ENCODE peak calls at places on chromosome 16, in six cellular contexts. E, W, C, S, H and L are unnamed samples.

GRCh38 chr16:56611281-56611833 is 3.0 kb downstream of the MT2A start:
- DNase-seq in W (peak; percentile 59), C (no peak), S (peak; percentile 75), H (peak; percentile 49), E (no peak), L (no peak)

GRCh38 chr16:2208308-2208707 is 2.4 kb downstream of the BRICD5 start:
- DNase-seq in H (no peak), W (no peak), C (no peak), S (no peak), E (peak; percentile 43), L (no peak)

GRCh38 chr16:29645699-29646187 is 17.3 kb upstream of the SPN start:
- DNase-seq in S (no peak), E (no peak), W (no peak), H (no peak), C (peak; percentile 68), L (peak; percentile 62)

GRCh38 chr16:75317101-75317522 is 65.7 kb upstream of the BCAR1 start:
- DNase-seq in C (no peak), S (no peak), E (no peak), H (peak; percentile 48), W (no peak), L (no peak)

GRCh38 chr16:74463888-74464287 is 42.6 kb upstream of the CLEC18B start:
- DNase-seq in H (no peak), W (no peak), C (no peak), E (no peak), S (no peak), L (no peak)

GRCh38 chr16:85641776-85642176 is 28.7 kb downstream of the GSE1 start:
- DNase-seq in C (no peak), E (no peak), H (peak; percentile 49), S (no peak), W (peak; percentile 66), L (peak; percentile 90)

GRCh38 chr16:53091508-53092211 is 36.9 kb downstream of the CHD9 start:
- DNase-seq in W (peak; percentile 60), C (peak; percentile 84), S (no peak), H (peak; percentile 95), E (peak; percentile 56), L (no peak)

GRCh38 chr16:72311426-72311825 is 139.5 kb upstream of the PMFBP1 start:
- DNase-seq in W (no peak), H (peak; percentile 70), S (no peak), E (no peak), C (no peak), L (no peak)

GRCh38 chr16:47777191-47777590 is 316.1 kb downstream of the PHKB start:
- DNase-seq in E (no peak), H (peak; percentile 62), S (no peak), C (no peak), W (no peak), L (no peak)

GRCh38 chr16:69366431-69366830 is 14.8 kb upstream of the TMED6 start:
- DNase-seq in C (no peak), H (no peak), W (no peak), S (no peak), E (no peak), L (no peak)

GRCh38 chr16:86424413-86424812 is 85.9 kb upstream of the FOXF1 start:
- DNase-seq in E (no peak), H (peak; percentile 25), S (no peak), W (no peak), C (peak; percentile 64), L (no peak)

GRCh38 chr16:59400830-59401229 is 666.7 kb upstream of the GOT2 start:
- DNase-seq in C (no peak), E (no peak), H (peak; percentile 31), S (no peak), W (no peak), L (no peak)

GRCh38 chr16:12063004-12063395 is 86.5 kb downstream of the SNX29 start:
- DNase-seq in E (peak; percentile 49), W (no peak), S (no peak), H (no peak), C (no peak), L (no peak)

GRCh38 chr16:31696968-31697743 is 169.5 kb downstream of the AHSP start:
- DNase-seq in H (peak; percentile 38), S (no peak), E (no peak), C (no peak), W (no peak), L (peak; percentile 42)

GRCh38 chr16:57271867-57272495 is 12.5 kb downstream of the PLLP start:
- DNase-seq in S (no peak), C (no peak), W (no peak), E (no peak), H (no peak), L (no peak)

GRCh38 chr16:17133851-17134250 is 336.9 kb downstream of the XYLT1 start:
- DNase-seq in H (no peak), C (no peak), E (no peak), S (no peak), W (no peak), L (no peak)

GRCh38 chr16:17131351-17131750 is 339.4 kb downstream of the XYLT1 start:
- DNase-seq in H (no peak), E (no peak), W (no peak), S (no peak), C (peak; percentile 65), L (no peak)

GRCh38 chr16:17134586-17134985 is 336.2 kb downstream of the XYLT1 start:
- DNase-seq in H (no peak), C (no peak), E (no peak), W (no peak), S (no peak), L (no peak)

GRCh38 chr16:17138801-17139200 is 332.0 kb downstream of the XYLT1 start:
- DNase-seq in E (no peak), H (peak; percentile 17), S (no peak), W (no peak), C (peak; percentile 83), L (no peak)

DNA sequence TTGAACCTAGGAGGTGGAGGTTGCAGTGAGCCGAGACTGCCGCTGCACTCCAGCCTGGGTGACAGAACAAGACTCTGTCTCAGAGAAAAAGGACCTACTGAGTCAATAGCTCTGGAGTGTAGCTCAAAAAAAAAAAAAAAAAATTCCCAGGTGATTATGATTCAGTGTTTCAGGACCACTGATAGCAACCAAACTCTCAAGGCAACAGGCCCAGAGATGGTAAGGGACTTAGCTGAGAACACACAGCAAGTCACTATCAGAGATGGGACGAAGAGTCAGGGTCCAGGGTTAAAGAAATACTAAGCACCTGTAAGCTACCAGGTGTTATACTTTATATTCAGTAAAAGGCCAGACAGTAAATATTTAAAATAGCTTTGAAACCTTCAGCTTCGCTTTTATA is 335.3 kb downstream of the XYLT1 start:
- DNase-seq in C (no peak), E (no peak), H (no peak), S (no peak), W (no peak), L (no peak)
- H3K4me3 ChIP-seq in C (no peak overlapping the region), E (no peak overlapping the region), H (no peak overlapping the region), S (no peak overlapping the region), W (no peak overlapping the region), L (no peak overlapping the region)

GRCh38 chr16:84594725-84595038 is 23.2 kb downstream of the COTL1 start:
- DNase-seq in H (no peak), W (no peak), E (no peak), S (no peak), C (no peak), L (no peak)
- H3K4me1 ChIP-seq in H (peaks cover 17% of the 10 kb centered on the region), W (peaks cover 8% of the 10 kb centered on the region), E (peaks cover 50% of the 10 kb centered on the region), S (no peaks in the 10 kb centered on the region), C (peaks cover 6% of the 10 kb centered on the region), L (peaks cover 4% of the 10 kb centered on the region)

GRCh38 chr16:87846705-87847466 is 22.4 kb downstream of the SLC7A5 start:
- DNase-seq in E (no peak), H (no peak), W (no peak), S (no peak), C (no peak), L (no peak)

GRCh38 chr16:87848676-87849345 is 20.5 kb downstream of the SLC7A5 start:
- DNase-seq in S (no peak), W (no peak), E (no peak), H (no peak), C (no peak), L (no peak)

GRCh38 chr16:87845807-87846619 is 23.3 kb downstream of the SLC7A5 start:
- DNase-seq in W (no peak), E (no peak), C (no peak), S (no peak), H (no peak), L (no peak)

GRCh38 chr16:87847785-87848675 is 21.3 kb downstream of the SLC7A5 start:
- DNase-seq in S (no peak), W (peak; percentile 52), C (no peak), E (no peak), H (no peak), L (peak; percentile 66)

GRCh38 chr16:87847467-87847784 is 21.9 kb downstream of the SLC7A5 start:
- DNase-seq in E (no peak), S (no peak), W (no peak), C (no peak), H (no peak), L (no peak)
- H3K36me3 ChIP-seq in E (peaks cover 12% of the 10 kb centered on the region), S (peaks cover 41% of the 10 kb centered on the region), W (no peaks in the 10 kb centered on the region), C (peaks cover 97% of the 10 kb centered on the region), H (peaks cover 4% of the 10 kb centered on the region), L (peaks cover 4% of the 10 kb centered on the region)

DNA sequence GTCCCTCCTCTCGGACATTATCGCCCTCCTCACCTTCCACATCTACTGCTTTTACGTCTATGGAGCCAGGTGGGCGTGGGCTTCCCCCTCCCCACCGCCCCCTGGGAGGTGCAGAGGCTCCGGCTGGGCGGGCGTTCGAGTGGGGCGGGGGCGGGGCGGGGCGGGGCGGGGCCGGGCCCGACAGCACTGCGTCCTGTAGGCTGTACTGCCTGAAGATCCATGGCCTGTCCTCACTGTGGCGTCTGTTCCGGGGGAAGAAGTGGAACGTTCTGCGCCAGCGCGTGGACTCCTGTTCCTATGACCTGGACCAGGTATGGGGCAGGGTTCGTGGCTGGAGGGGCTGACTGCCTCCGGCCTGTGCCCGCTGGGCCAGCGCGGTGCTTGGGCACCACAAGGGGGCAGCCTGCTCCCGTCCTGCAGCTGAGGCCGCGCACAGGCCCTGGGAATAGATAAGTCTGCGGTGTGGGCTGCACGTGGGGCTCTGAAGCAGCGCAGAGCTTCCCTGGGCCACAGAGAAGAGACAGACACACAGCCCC is 9.2 kb downstream of the PIGQ start:
- DNase-seq in S (no peak), H (peak; percentile 71), E (peak; percentile 88), W (peak; percentile 75), C (peak; percentile 92), L (peak; percentile 83)
- H3K4me3 ChIP-seq in S (no peak overlapping the region), H (no peak overlapping the region), E (peak overlapping the region; percentile 36), W (no peak overlapping the region), C (no peak overlapping the region), L (no peak overlapping the region)